ENCODE peak calls at places on chromosomes 6 and 20, in five cellular contexts. R is CD4-positive, CD25-positive, alpha-beta regulatory T cell; X is PC-3; I is pancreas; S is sigmoid colon. A is an unnamed sample.

GRCh38 chr20:48767269-48767960 is 60.4 kb downstream of the PREX1 start:
- DNase-seq in X (no peak), I (no peak), S (no peak), R (peak; percentile 46), A (no peak)

GRCh38 chr6:63573899-63574553 is 1.7 kb downstream of the LOC128125822 start:
- DNase-seq in X (peak; percentile 62), S (no peak), R (peak; percentile 31), I (no peak), A (no peak)

GRCh38 chr20:16059841-16060240 is 513.4 kb downstream of the KIF16B start:
- DNase-seq in R (no peak), X (peak; percentile 55), S (no peak), I (no peak), A (no peak)

GRCh38 chr6:11770546-11771466 is 7.8 kb downstream of the ADTRP start:
- DNase-seq in R (no peak), I (no peak), S (peak; percentile 96), X (peak; percentile 98), A (peak; percentile 95)

GRCh38 chr6:53547166-53547814 is 2.4 kb upstream of the GCLC start:
- DNase-seq in R (no peak), X (no peak), S (no peak), I (no peak), A (no peak)

GRCh38 chr20:13749811-13750210 is 34.9 kb downstream of the ESF1 start:
- DNase-seq in X (no peak), S (no peak), I (no peak), R (no peak), A (no peak)

GRCh38 chr6:13038315-13039261 is 289.7 kb downstream of the TBC1D7 start:
- DNase-seq in I (no peak), R (no peak), S (no peak), X (no peak), A (no peak)

GRCh38 chr6:5422321-5422915 is 161.1 kb downstream of the FARS2 start:
- DNase-seq in S (no peak), X (peak; percentile 72), R (no peak), I (no peak), A (no peak)

GRCh38 chr6:38715016-38715809 is at the start of gene DNAH8:
- DNase-seq in X (no peak), I (peak; percentile 48), R (no peak), S (no peak), A (no peak)

GRCh38 chr6:128482642-128483041 is 37.8 kb downstream of the PTPRK start:
- DNase-seq in I (no peak), X (no peak), S (no peak), R (no peak), A (no peak)

GRCh38 chr6:160054913-160055312 is 66.7 kb upstream of the SLC22A1 start:
- DNase-seq in R (no peak), X (no peak), S (no peak), I (no peak), A (no peak)

GRCh38 chr6:163355471-163355991 is 59.0 kb upstream of the QKI start:
- DNase-seq in I (no peak), S (peak; percentile 82), X (peak; percentile 59), R (no peak), A (no peak)

GRCh38 chr6:26032387-26033131 is 54.7 kb upstream of the HFE start:
- DNase-seq in X (peak; percentile 52), S (no peak), R (peak; percentile 10), I (no peak), A (no peak)

GRCh38 chr6:56595490-56596122 is 47.1 kb downstream of the DST start:
- DNase-seq in I (no peak), X (peak; percentile 37), S (no peak), R (no peak), A (no peak)

GRCh38 chr6:21753571-21754108 is 160.1 kb downstream of the SOX4 start:
- DNase-seq in I (no peak), R (no peak), X (peak; percentile 58), S (no peak), A (peak; percentile 72)

GRCh38 chr6:106146852-106147351 is 60.8 kb downstream of the PRDM1 start:
- DNase-seq in S (no peak), R (no peak), X (peak; percentile 66), I (no peak), A (no peak)

GRCh38 chr6:155418017-155418749 is 37.5 kb downstream of the NOX3 start:
- DNase-seq in I (no peak), S (no peak), X (no peak), R (peak; percentile 46), A (no peak)

GRCh38 chr6:169780571-169781091 is 29.2 kb downstream of the ERMARD start:
- DNase-seq in X (no peak), I (no peak), S (no peak), R (no peak), A (peak; percentile 83)

GRCh38 chr6:22025468-22026159 is 271.2 kb downstream of the PRL start:
- DNase-seq in S (no peak), I (no peak), R (no peak), X (peak; percentile 30), A (peak; percentile 87)

GRCh38 chr6:2633763-2634150 is 117.0 kb downstream of the MYLK4 start:
- DNase-seq in S (no peak), R (no peak), X (no peak), I (no peak), A (no peak)

GRCh38 chr6:2630891-2631458 is 119.7 kb downstream of the MYLK4 start:
- DNase-seq in X (peak; percentile 54), S (no peak), I (no peak), R (no peak), A (peak; percentile 83)

GRCh38 chr6:2632368-2632767 is 118.4 kb downstream of the MYLK4 start:
- DNase-seq in X (no peak), S (no peak), R (no peak), I (no peak), A (peak; percentile 78)

GRCh38 chr6:2632943-2633584 is 117.7 kb downstream of the MYLK4 start:
- DNase-seq in R (no peak), S (no peak), X (no peak), I (no peak), A (peak; percentile 88)

GRCh38 chr6:2630362-2630761 is 120.4 kb downstream of the MYLK4 start:
- DNase-seq in I (no peak), S (no peak), X (peak; percentile 95), R (no peak), A (no peak)
- H3K4me3 ChIP-seq in I (no peak overlapping the region), S (no peak overlapping the region), X (peak overlapping the region; percentile 25), R (no peak overlapping the region), A (no peak overlapping the region)

GRCh38 chr6:150491796-150492142 is 107.9 kb upstream of the PLEKHG1 start:
- DNase-seq in S (no peak), I (no peak), R (no peak), X (no peak), A (peak; percentile 72)

GRCh38 chr6:150482883-150483409 is 114.1 kb downstream of the IYD start:
- DNase-seq in R (no peak), X (no peak), I (no peak), S (no peak), A (peak; percentile 34)

GRCh38 chr6:150490586-150490985 is 109.1 kb upstream of the PLEKHG1 start:
- DNase-seq in I (no peak), S (no peak), R (no peak), X (peak; percentile 84), A (peak; percentile 47)

GRCh38 chr6:150491131-150491795 is 108.4 kb upstream of the PLEKHG1 start:
- DNase-seq in S (no peak), I (no peak), R (no peak), X (peak; percentile 87), A (peak; percentile 74)

GRCh38 chr6:150485559-150486517 is 113.8 kb upstream of the PLEKHG1 start:
- DNase-seq in X (no peak), R (no peak), I (no peak), S (no peak), A (no peak)
- H3K4me1 ChIP-seq in X (peaks cover 13% of the 10 kb centered on the region), R (peaks cover 2% of the 10 kb centered on the region), I (no peaks in the 10 kb centered on the region), S (peaks cover 6% of the 10 kb centered on the region), A (peaks cover 8% of the 10 kb centered on the region)

GRCh38 chr6:109456710-109457595 is 1.4 kb upstream of the MICAL1 start:
- DNase-seq in R (no peak), S (peak; percentile 82), I (no peak), X (peak; percentile 50), A (no peak)
- H3K4me3 ChIP-seq in R (no peak overlapping the region), S (no peak overlapping the region), I (no peak overlapping the region), X (peak overlapping the region; percentile 84), A (peak overlapping the region; percentile 90)

GRCh38 chr6:16134430-16134829 is 5.5 kb downstream of the MYLIP start:
- DNase-seq in R (no peak), I (no peak), S (no peak), X (no peak), A (no peak)
- H3K4me1 ChIP-seq in R (peaks cover 91% of the 10 kb centered on the region), I (peaks cover 64% of the 10 kb centered on the region), S (peaks cover 83% of the 10 kb centered on the region), X (peaks cover 68% of the 10 kb centered on the region), A (peaks cover 92% of the 10 kb centered on the region)

DNA sequence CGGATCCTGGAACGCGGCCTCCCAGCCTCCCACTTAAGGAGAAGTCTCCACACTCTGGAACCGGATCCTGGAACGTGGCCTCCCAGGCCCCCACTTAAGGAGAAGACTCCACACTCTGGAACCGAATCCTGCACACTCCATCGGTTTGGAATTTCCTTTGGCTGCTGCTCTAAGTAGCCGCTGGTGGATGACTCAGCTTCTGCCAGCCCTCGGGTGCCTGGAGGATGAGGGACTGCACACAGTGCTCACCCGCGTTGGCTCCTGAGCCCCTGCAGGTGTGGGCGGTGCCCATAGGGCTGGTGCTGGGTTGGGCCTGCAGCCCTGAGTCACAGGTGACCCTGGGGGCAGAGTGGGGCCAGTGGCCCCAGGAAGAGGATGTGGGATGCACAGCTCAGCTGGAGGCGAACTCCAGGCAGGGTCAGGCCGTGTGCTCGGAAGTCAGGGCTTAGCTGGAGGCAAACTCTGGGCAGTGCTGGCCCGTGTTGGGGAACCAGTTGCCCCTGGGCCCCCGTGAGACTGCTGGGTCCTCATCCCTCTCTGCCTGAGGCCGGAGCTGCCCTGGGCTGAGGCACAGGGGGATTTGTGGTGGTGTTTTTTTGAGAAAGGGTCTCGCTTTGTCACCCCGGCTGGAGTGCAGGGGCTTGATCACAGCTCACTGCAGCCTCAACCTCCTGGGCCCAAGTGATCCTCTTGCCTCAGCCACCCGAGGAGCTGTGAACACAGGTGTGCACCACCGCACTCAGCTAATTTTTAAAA is 13.9 kb upstream of the TNFRSF6B start:
- DNase-seq in X (peak; percentile 100), S (peak; percentile 92), R (no peak), I (no peak), A (no peak)
- H3K4me3 ChIP-seq in X (no peak overlapping the region), S (no peak overlapping the region), R (no peak overlapping the region), I (no peak overlapping the region), A (no peak overlapping the region)

DNA sequence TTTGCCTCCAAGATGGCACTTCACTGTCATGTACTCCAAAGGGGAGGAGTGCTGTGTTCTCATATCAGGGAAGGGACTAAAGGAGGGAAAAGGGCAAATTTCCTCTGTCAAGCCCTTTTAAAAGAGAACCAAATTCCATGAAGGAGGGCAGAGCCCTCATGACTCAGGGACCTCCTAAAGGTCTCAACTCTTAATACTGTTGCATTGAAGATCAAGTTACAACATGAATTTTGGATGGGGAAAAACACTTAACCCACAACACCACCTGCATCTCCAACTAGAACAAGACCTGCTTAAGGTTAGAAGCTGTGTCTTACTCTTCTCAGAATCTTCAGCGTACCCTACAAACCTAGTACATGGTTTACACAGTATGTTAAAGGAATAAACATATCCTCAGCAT is 23.7 kb upstream of the FBXO30 start:
- DNase-seq in R (no peak), X (peak; percentile 25), I (no peak), S (no peak), A (no peak)
- H3K4me1 ChIP-seq in R (no peaks in the 10 kb centered on the region), X (peaks cover 24% of the 10 kb centered on the region), I (no peaks in the 10 kb centered on the region), S (peaks cover 48% of the 10 kb centered on the region), A (peaks cover 15% of the 10 kb centered on the region)

A was measured in esophagus muscularis mucosa.